ENCODE peak calls at places on chromosomes 13 and 19, in six cellular contexts. H, U, R, X, B and J are unnamed samples.

GRCh38 chr13:98396071-98396710 is 180.7 kb downstream of the STK24 start:
- DNase-seq in H (no peak), U (no peak), R (no peak), X (no peak), B (peak), J (no peak)

GRCh38 chr13:47672245-47672975 is 328.7 kb downstream of the SUCLA2 start:
- DNase-seq in H (no peak), U (no peak), R (no peak), X (no peak), B (no peak), J (no peak)

GRCh38 chr13:94309997-94310842 is 169.3 kb downstream of the DCT start:
- DNase-seq in H (no peak), U (no peak), R (no peak), X (peak), B (no peak), J (no peak)

GRCh38 chr13:32443111-32443510 is 15.2 kb upstream of the N4BP2L1 start:
- DNase-seq in H (no peak), U (peak), R (no peak), X (peak), B (no peak), J (peak)

GRCh38 chr19:872266-872951 is 12.9 kb downstream of the CFD start:
- DNase-seq in H (no peak), U (peak), R (no peak), X (peak), B (no peak), J (peak)

GRCh38 chr13:42781362-42781761 is at the start of gene FAM216B:
- DNase-seq in H (no peak), U (no peak), R (no peak), X (no peak), B (no peak), J (no peak)

GRCh38 chr13:23621316-23621645 is 51.1 kb downstream of the TNFRSF19 start:
- DNase-seq in H (no peak), U (no peak), R (no peak), X (peak), B (no peak), J (peak)

GRCh38 chr13:20369886-20370361 is 137.8 kb upstream of the GJB6 start:
- DNase-seq in H (no peak), U (no peak), R (no peak), X (no peak), B (no peak), J (no peak)

GRCh38 chr13:53341144-53341510 is 312.5 kb downstream of the OLFM4 start:
- DNase-seq in H (no peak), U (no peak), R (no peak), X (no peak), B (no peak), J (no peak)

GRCh38 chr13:27355894-27356293 is 68.5 kb upstream of the GTF3A start:
- DNase-seq in H (no peak), U (no peak), R (no peak), X (no peak), B (no peak), J (no peak)

GRCh38 chr19:19480688-19481087 is 34.7 kb downstream of the TSSK6 start:
- DNase-seq in H (no peak), U (peak), R (no peak), X (no peak), B (no peak), J (no peak)

GRCh38 chr19:51727349-51727880 is 3.6 kb upstream of the HAS1 start:
- DNase-seq in H (no peak), U (no peak), R (no peak), X (peak), B (no peak), J (no peak)

GRCh38 chr19:16591803-16592556 is 19.8 kb upstream of the SLC35E1 start:
- DNase-seq in H (no peak), U (no peak), R (no peak), X (no peak), B (no peak), J (no peak)

GRCh38 chr19:35639321-35639639 is 2.3 kb upstream of the ETV2 start:
- DNase-seq in H (no peak), U (no peak), R (no peak), X (no peak), B (no peak), J (no peak)

GRCh38 chr13:58999851-59000250 is 1163.9 kb downstream of the DIAPH3 start:
- DNase-seq in H (no peak), U (no peak), R (no peak), X (no peak), B (no peak), J (no peak)

GRCh38 chr13:106734185-106734584 is 166.2 kb upstream of the ARGLU1 start:
- DNase-seq in H (no peak), U (no peak), R (no peak), X (no peak), B (no peak), J (no peak)

GRCh38 chr13:24228852-24229458 is 68.4 kb downstream of the SPATA13 start:
- DNase-seq in H (no peak), U (peak), R (peak), X (peak), B (no peak), J (peak)

GRCh38 chr13:19766637-19767036 is 16.1 kb downstream of the PSPC1 start:
- DNase-seq in H (no peak), U (no peak), R (no peak), X (no peak), B (no peak), J (peak)

GRCh38 chr13:60351326-60351725 is 45.7 kb upstream of the TDRD3 start:
- DNase-seq in H (no peak), U (no peak), R (no peak), X (peak), B (no peak), J (peak)

GRCh38 chr13:113935081-113935511 is 38.8 kb downstream of the C13orf46 start:
- DNase-seq in H (peak), U (no peak), R (no peak), X (no peak), B (no peak), J (no peak)

GRCh38 chr19:3494559-3494958 is 5.9 kb downstream of the DOHH start:
- DNase-seq in H (no peak), U (peak), R (no peak), X (no peak), B (no peak), J (no peak)

GRCh38 chr19:14073925-14074838 is 1.6 kb downstream of the MISP3 start:
- DNase-seq in H (no peak), U (no peak), R (no peak), X (no peak), B (peak), J (no peak)